ENCODE peak calls at places on chromosomes 5 and 9, in six cellular contexts. M is RWPE1, T is astrocyte of the spinal cord, S is suprapubic skin, L is fibroblast of mammary gland, I is transverse colon. H is an unnamed sample.

GRCh38 chr9:18142964-18143363 is 331.0 kb upstream of the ADAMTSL1 start:
- DNase-seq in M (no peak), T (no peak), S (no peak), L (peak; percentile 10), I (no peak), H (no peak)

GRCh38 chr5:158856794-158857193 is 242.9 kb downstream of the EBF1 start:
- DNase-seq in M (no peak), T (no peak), S (no peak), L (no peak), I (no peak), H (no peak)

GRCh38 chr5:119022017-119022745 is 33.8 kb upstream of the DTWD2 start:
- DNase-seq in M (peak; percentile 57), T (peak; percentile 62), S (no peak), L (peak; percentile 62), I (no peak), H (peak; percentile 20)

GRCh38 chr5:56751914-56752313 is 63.4 kb upstream of the MAP3K1 start:
- DNase-seq in M (no peak), T (no peak), S (no peak), L (no peak), I (no peak), H (peak; percentile 1)

GRCh38 chr5:31948006-31948405 is 226.1 kb downstream of the GOLPH3 start:
- DNase-seq in M (peak; percentile 89), T (no peak), S (no peak), L (no peak), I (no peak), H (no peak)

GRCh38 chr5:60297658-60298057 is 402.3 kb downstream of the DEPDC1B start:
- DNase-seq in M (no peak), T (no peak), S (no peak), L (no peak), I (no peak), H (no peak)

GRCh38 chr9:120528327-120528726 is 51.6 kb downstream of the CDK5RAP2 start:
- DNase-seq in M (no peak), T (no peak), S (no peak), L (no peak), I (no peak), H (no peak)

GRCh38 chr5:14263700-14264099 is 120.6 kb downstream of the TRIO start:
- DNase-seq in M (peak; percentile 78), T (no peak), S (no peak), L (no peak), I (no peak), H (no peak)

GRCh38 chr5:28400076-28400475 is 1361.7 kb upstream of the CDH9 start:
- DNase-seq in M (no peak), T (no peak), S (no peak), L (no peak), I (no peak), H (no peak)

GRCh38 chr9:93099551-93100264 is 3.7 kb downstream of the CARD19 start:
- DNase-seq in M (no peak), T (no peak), S (peak; percentile 62), L (no peak), I (peak; percentile 7), H (no peak)

GRCh38 chr5:130335116-130335515 is 430.9 kb downstream of the CHSY3 start:
- DNase-seq in M (peak; percentile 31), T (peak; percentile 8), S (no peak), L (peak; percentile 40), I (no peak), H (no peak)

GRCh38 chr5:156879665-156880285 is 29.7 kb downstream of the PPP1R2B start:
- DNase-seq in M (no peak), T (no peak), S (no peak), L (no peak), I (peak; percentile 20), H (no peak)

GRCh38 chr9:10062629-10063395 is 550.0 kb downstream of the PTPRD start:
- DNase-seq in M (peak; percentile 1), T (peak; percentile 52), S (no peak), L (peak; percentile 71), I (no peak), H (peak; percentile 79)

GRCh38 chr9:28365020-28365640 is 791.8 kb upstream of the C9orf72 start:
- DNase-seq in M (peak; percentile 12), T (no peak), S (no peak), L (peak; percentile 8), I (no peak), H (no peak)

GRCh38 chr5:59673438-59674058 is 220.0 kb downstream of the PDE4D start:
- DNase-seq in M (peak; percentile 48), T (peak; percentile 69), S (no peak), L (peak; percentile 61), I (no peak), H (peak; percentile 59)

GRCh38 chr9:121563425-121563824 is 63.8 kb upstream of the GGTA1 start:
- DNase-seq in M (no peak), T (no peak), S (no peak), L (no peak), I (no peak), H (no peak)

GRCh38 chr5:149630337-149630736 is 49.0 kb downstream of the ARHGEF37 start:
- DNase-seq in M (no peak), T (no peak), S (no peak), L (no peak), I (no peak), H (no peak)

GRCh38 chr5:159231167-159231566 is 21.8 kb upstream of the RNF145 start:
- DNase-seq in M (no peak), T (no peak), S (no peak), L (peak; percentile 41), I (no peak), H (no peak)

GRCh38 chr5:39014544-39014943 is 59.7 kb downstream of the RICTOR start:
- DNase-seq in M (no peak), T (peak; percentile 88), S (no peak), L (peak; percentile 81), I (no peak), H (peak; percentile 71)
- TF ChIP-seq CTCF in M (no peak), T (no peak), S (no peak), L (no peak), I (no peak), H (no peak)

GRCh38 chr9:95077766-95078382 is 239.6 kb downstream of the FANCC start:
- DNase-seq in M (no peak), T (no peak), S (peak; percentile 60), L (no peak), I (no peak), H (no peak)

GRCh38 chr9:95075700-95076099 is 241.8 kb downstream of the FANCC start:
- DNase-seq in M (no peak), T (no peak), S (peak; percentile 32), L (no peak), I (no peak), H (no peak)

GRCh38 chr9:95076696-95077052 is 240.8 kb downstream of the FANCC start:
- DNase-seq in M (no peak), T (no peak), S (no peak), L (no peak), I (no peak), H (no peak)

GRCh38 chr9:95078516-95078915 is 239.0 kb downstream of the FANCC start:
- DNase-seq in M (no peak), T (no peak), S (no peak), L (no peak), I (no peak), H (no peak)

DNA sequence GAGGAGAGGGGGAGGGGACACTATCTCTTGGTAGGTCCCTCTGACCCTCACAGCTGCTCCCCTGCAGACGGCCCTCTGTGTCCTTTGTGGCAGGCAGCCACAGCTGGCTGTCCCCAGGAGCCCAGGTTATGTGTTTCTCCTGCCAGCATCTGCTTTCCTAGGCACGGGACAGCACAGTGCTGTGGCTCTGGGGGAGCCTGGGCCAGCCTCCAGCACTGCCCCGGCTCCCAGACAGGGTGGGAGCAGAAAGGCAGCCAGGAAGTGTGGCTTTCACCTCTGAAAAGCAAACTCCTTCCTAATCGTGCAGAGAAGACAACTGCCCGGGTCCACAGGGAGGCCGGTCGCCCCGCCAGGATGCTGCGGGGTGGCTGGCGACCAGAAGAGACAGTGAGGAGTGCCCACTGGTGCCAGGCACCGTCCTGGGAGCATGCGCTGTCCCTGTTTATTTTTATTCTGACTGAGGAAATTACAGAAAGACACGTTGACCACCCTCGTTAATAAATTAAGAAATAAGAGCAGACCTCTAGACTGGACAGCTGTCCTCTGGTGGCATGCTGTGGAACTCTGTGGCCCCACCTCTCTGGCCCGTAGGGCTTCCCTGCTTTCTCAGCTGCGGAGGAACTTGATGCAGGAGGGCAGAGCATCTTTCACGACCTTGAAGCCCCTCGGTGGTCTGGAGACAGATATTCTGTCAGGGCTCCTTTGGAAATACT is 240.3 kb downstream of the FANCC start:
- DNase-seq in M (no peak), T (no peak), S (peak; percentile 60), L (no peak), I (no peak), H (no peak)
- TF ChIP-seq CTCF in M (no peak), T (peak; percentile 13), S (no peak), L (no peak), I (no peak), H (no peak)

GRCh38 chr5:23302438-23302837 is 205.0 kb upstream of the PRDM9 start:
- DNase-seq in M (no peak), T (no peak), S (no peak), L (no peak), I (no peak), H (no peak)
- TF ChIP-seq CTCF in M (no peak), T (no peak), S (no peak), L (no peak), I (no peak), H (no peak)

DNA sequence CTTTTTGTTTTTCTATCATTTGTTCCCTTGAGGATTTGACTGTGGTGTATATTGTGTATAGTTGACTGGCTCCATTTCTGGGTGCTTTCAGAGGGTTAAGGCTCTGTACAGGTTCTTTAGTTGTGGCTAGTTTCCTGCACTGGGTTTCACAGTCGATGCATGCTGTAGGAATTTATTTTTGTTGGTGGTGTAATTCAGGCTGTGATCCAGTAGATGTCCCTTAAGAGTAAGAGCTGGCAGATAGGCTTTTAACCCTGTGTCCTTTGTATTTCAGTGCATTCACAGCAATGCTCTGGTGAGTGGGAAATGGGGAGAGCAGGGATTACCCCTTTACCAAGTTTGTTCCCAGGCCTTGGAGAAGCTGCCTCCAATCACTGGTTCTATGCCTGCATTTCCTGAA is 112.9 kb downstream of the SPATA31D1 start:
- DNase-seq in M (no peak), T (no peak), S (no peak), L (peak; percentile 29), I (no peak), H (no peak)
- TF ChIP-seq CTCF in M (no peak), T (no peak), S (no peak), L (peak; percentile 33), I (no peak), H (no peak)

DNA sequence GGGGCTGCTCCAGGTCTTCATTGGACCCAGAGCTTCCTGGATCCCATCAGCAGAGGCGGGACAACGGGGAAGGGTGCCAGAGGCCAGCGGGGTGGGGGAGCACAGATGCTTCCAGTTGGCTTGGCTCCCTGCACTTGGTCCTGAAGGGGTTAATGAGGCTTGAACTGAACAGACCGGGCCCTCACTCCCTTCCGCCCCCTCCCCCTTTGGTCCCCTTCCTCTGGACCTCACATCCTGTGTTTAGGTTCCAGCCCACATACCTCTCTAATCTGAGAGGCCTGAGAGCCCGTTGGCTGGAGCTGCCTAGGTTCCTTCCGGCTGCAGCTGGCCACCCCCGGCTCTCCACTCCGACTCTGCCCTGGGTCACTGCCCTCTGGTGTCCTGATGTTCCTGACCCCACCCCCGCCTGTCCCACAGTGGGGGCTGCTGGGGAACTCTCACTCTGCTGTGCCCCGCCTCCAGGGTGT is 32.3 kb downstream of the PTPA start:
- DNase-seq in M (no peak), T (peak; percentile 73), S (no peak), L (peak; percentile 62), I (peak; percentile 37), H (no peak)
- TF ChIP-seq CTCF in M (no peak), T (no peak), S (no peak), L (no peak), I (no peak), H (no peak)

H was measured in HFFc6.